ENCODE peak calls at places on chromosome 19, in six cellular contexts. One of them, this sample, is unnamed.
A peak's percentile ranks its signal among the peaks of the same experiment; 100 is the strongest.

GRCh38 chr19:38617283-38617763 is 430 bp downstream of the MAP4K1 start:
- DNase-seq in BJ: no peak
- DNase-seq in neuronal stem cell: no peak
- DNase-seq in MM.1S: peak; percentile 7
- DNase-seq in breast epithelium: no peak
- DNase-seq in uterus: no peak
- DNase-seq in this sample: no peak

GRCh38 chr19:1921326-1921725 is 16.1 kb downstream of the ADAT3 start:
- DNase-seq in BJ: no peak
- DNase-seq in neuronal stem cell: no peak
- DNase-seq in MM.1S: no peak
- DNase-seq in breast epithelium: no peak
- DNase-seq in uterus: peak; percentile 67
- DNase-seq in this sample: no peak

GRCh38 chr19:51687791-51688664 is 5.1 kb upstream of the SPACA6 start:
- DNase-seq in BJ: no peak
- DNase-seq in neuronal stem cell: no peak
- DNase-seq in MM.1S: no peak
- DNase-seq in breast epithelium: no peak
- DNase-seq in uterus: peak; percentile 68
- DNase-seq in this sample: no peak

GRCh38 chr19:18251587-18252369 is 22.5 kb downstream of the IQCN start:
- DNase-seq in BJ: no peak
- DNase-seq in neuronal stem cell: peak; percentile 75
- DNase-seq in MM.1S: peak; percentile 67
- DNase-seq in breast epithelium: peak; percentile 79
- DNase-seq in uterus: peak; percentile 77
- DNase-seq in this sample: peak; percentile 65

GRCh38 chr19:19595171-19595701 is 23.3 kb downstream of the PBX4 start:
- DNase-seq in BJ: no peak
- DNase-seq in neuronal stem cell: no peak
- DNase-seq in MM.1S: no peak
- DNase-seq in breast epithelium: no peak
- DNase-seq in uterus: no peak
- DNase-seq in this sample: no peak

GRCh38 chr19:44142014-44142523 is 715 bp downstream of the ZNF234 start:
- DNase-seq in BJ: no peak
- DNase-seq in neuronal stem cell: no peak
- DNase-seq in MM.1S: no peak
- DNase-seq in breast epithelium: no peak
- DNase-seq in uterus: no peak
- DNase-seq in this sample: no peak

GRCh38 chr19:1411255-1412191 is 4.1 kb downstream of the DAZAP1 start:
- DNase-seq in BJ: no peak
- DNase-seq in neuronal stem cell: no peak
- DNase-seq in MM.1S: no peak
- DNase-seq in breast epithelium: no peak
- DNase-seq in uterus: no peak
- DNase-seq in this sample: no peak

GRCh38 chr19:29528350-29528945 is 2.7 kb downstream of the VSTM2B start:
- DNase-seq in BJ: no peak
- DNase-seq in neuronal stem cell: peak; percentile 81
- DNase-seq in MM.1S: peak; percentile 54
- DNase-seq in breast epithelium: no peak
- DNase-seq in uterus: peak; percentile 59
- DNase-seq in this sample: no peak

GRCh38 chr19:41957838-41958366 is 1.2 kb downstream of the RABAC1 start:
- DNase-seq in BJ: peak; percentile 26
- DNase-seq in neuronal stem cell: peak; percentile 71
- DNase-seq in MM.1S: peak; percentile 83
- DNase-seq in breast epithelium: peak; percentile 71
- DNase-seq in uterus: peak; percentile 64
- DNase-seq in this sample: no peak

GRCh38 chr19:8468761-8469458 is 24.1 kb downstream of the HNRNPM start:
- DNase-seq in BJ: no peak
- DNase-seq in neuronal stem cell: no peak
- DNase-seq in MM.1S: no peak
- DNase-seq in breast epithelium: no peak
- DNase-seq in uterus: no peak
- DNase-seq in this sample: no peak
- H3K36me3 ChIP-seq in BJ: peaks cover 31% of the 10 kb centered on the region
- H3K36me3 ChIP-seq in neuronal stem cell: peaks cover 100% of the 10 kb centered on the region
- H3K36me3 ChIP-seq in MM.1S: peaks cover 44% of the 10 kb centered on the region
- H3K36me3 ChIP-seq in breast epithelium: peaks cover 14% of the 10 kb centered on the region
- H3K36me3 ChIP-seq in uterus: no peaks in the 10 kb centered on the region
- H3K36me3 ChIP-seq in this sample: peaks cover 99% of the 10 kb centered on the region

GRCh38 chr19:40023969-40024368 is 27.1 kb downstream of the ZNF546 start:
- DNase-seq in BJ: no peak
- DNase-seq in neuronal stem cell: no peak
- DNase-seq in MM.1S: no peak
- DNase-seq in breast epithelium: no peak
- DNase-seq in uterus: no peak
- DNase-seq in this sample: no peak

GRCh38 chr19:40025938-40026596 is 29.2 kb downstream of the ZNF546 start:
- DNase-seq in BJ: no peak
- DNase-seq in neuronal stem cell: no peak
- DNase-seq in MM.1S: no peak
- DNase-seq in breast epithelium: no peak
- DNase-seq in uterus: no peak
- DNase-seq in this sample: no peak

GRCh38 chr19:40026597-40026970 is 29.4 kb downstream of the ZNF780B start:
- DNase-seq in BJ: no peak
- DNase-seq in neuronal stem cell: no peak
- DNase-seq in MM.1S: no peak
- DNase-seq in breast epithelium: no peak
- DNase-seq in uterus: no peak
- DNase-seq in this sample: no peak
- H3K36me3 ChIP-seq in BJ: no peaks in the 10 kb centered on the region
- H3K36me3 ChIP-seq in neuronal stem cell: no peaks in the 10 kb centered on the region
- H3K36me3 ChIP-seq in MM.1S: no peaks in the 10 kb centered on the region
- H3K36me3 ChIP-seq in breast epithelium: no peaks in the 10 kb centered on the region
- H3K36me3 ChIP-seq in uterus: no peaks in the 10 kb centered on the region
- H3K36me3 ChIP-seq in this sample: no peaks in the 10 kb centered on the region

DNA sequence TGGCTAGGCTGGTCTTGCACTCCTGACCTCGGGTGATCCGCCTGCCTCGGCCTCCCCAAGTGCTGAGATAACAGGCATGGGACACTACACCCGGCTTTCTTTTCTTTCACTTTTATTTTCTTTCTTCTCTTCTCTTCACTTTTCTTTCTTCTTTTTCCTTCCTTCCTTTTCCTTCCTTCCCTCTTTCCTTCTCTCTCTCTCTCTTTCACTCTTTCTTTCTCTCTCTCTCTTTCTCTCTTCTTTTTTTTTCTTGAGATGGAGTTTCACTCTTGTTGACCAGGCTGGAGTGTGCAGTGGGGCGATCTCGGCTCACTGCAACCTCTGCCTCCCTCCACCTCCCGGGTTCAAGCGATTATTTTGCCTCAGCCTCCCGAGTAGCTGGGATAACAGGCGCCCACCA is 812 bp upstream of the ZNF493 start:
- DNase-seq in BJ: no peak
- DNase-seq in neuronal stem cell: no peak
- DNase-seq in MM.1S: no peak
- DNase-seq in breast epithelium: no peak
- DNase-seq in uterus: no peak
- DNase-seq in this sample: no peak
- H3K36me3 ChIP-seq in BJ: no peaks in the 10 kb centered on the region
- H3K36me3 ChIP-seq in neuronal stem cell: peaks cover 30% of the 10 kb centered on the region
- H3K36me3 ChIP-seq in MM.1S: no peaks in the 10 kb centered on the region
- H3K36me3 ChIP-seq in breast epithelium: no peaks in the 10 kb centered on the region
- H3K36me3 ChIP-seq in uterus: no peaks in the 10 kb centered on the region
- H3K36me3 ChIP-seq in this sample: no peaks in the 10 kb centered on the region

GRCh38 chr19:50416034-50416814 is 2.5 kb upstream of the SPIB start:
- DNase-seq in BJ: no peak
- DNase-seq in neuronal stem cell: no peak
- DNase-seq in MM.1S: no peak
- DNase-seq in breast epithelium: no peak
- DNase-seq in uterus: no peak
- DNase-seq in this sample: no peak

GRCh38 chr19:50417850-50418185 is 920 bp upstream of the SPIB start:
- DNase-seq in BJ: no peak
- DNase-seq in neuronal stem cell: no peak
- DNase-seq in MM.1S: no peak
- DNase-seq in breast epithelium: no peak
- DNase-seq in uterus: no peak
- DNase-seq in this sample: no peak

GRCh38 chr19:50418186-50419021 is at the start of gene SPIB:
- DNase-seq in BJ: no peak
- DNase-seq in neuronal stem cell: no peak
- DNase-seq in MM.1S: no peak
- DNase-seq in breast epithelium: no peak
- DNase-seq in uterus: no peak
- DNase-seq in this sample: no peak

GRCh38 chr19:50416815-50417137 is 2.0 kb upstream of the SPIB start:
- DNase-seq in BJ: no peak
- DNase-seq in neuronal stem cell: no peak
- DNase-seq in MM.1S: no peak
- DNase-seq in breast epithelium: no peak
- DNase-seq in uterus: no peak
- DNase-seq in this sample: no peak

DNA sequence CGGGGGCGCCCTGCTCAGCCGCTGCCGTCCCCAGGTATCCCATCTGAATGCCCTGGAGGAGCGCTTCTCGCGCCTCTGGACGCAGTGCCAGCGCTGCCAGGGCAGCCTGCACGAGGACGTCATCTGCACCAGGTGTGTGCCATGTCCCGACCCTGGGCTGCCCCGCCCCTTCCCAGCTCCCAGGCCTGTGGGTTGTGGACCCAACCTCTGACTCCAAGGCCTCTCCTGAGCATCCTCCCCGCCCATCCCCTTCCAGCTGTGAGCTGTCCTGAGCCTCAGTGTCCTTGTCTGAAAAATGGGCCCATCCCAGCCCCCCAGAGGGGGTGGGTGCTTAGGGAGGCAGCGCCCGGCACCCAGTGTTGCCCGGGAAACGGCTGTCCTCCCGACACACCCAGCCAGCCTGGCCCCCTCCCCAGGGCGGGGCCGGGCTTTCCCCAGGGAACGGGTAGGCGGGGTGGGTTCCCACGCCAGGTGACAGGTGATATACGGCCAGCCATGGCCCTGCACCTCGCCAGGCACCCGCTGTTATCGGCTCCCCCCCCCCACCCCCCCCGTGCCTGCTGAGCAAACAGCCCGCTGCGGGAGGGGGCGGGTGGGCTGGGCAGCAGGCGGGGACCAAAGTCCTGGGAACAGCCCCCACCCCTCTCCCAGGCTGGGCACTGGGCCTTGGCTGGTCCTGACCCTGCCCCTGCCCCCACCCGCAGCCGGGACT is 1.4 kb upstream of the SPIB start:
- DNase-seq in BJ: no peak
- DNase-seq in neuronal stem cell: no peak
- DNase-seq in MM.1S: no peak
- DNase-seq in breast epithelium: no peak
- DNase-seq in uterus: no peak
- DNase-seq in this sample: no peak
- H3K36me3 ChIP-seq in BJ: peaks cover 1% of the 10 kb centered on the region
- H3K36me3 ChIP-seq in neuronal stem cell: peaks cover 27% of the 10 kb centered on the region
- H3K36me3 ChIP-seq in MM.1S: no peaks in the 10 kb centered on the region
- H3K36me3 ChIP-seq in breast epithelium: no peaks in the 10 kb centered on the region
- H3K36me3 ChIP-seq in uterus: no peaks in the 10 kb centered on the region
- H3K36me3 ChIP-seq in this sample: no peaks in the 10 kb centered on the region

DNA sequence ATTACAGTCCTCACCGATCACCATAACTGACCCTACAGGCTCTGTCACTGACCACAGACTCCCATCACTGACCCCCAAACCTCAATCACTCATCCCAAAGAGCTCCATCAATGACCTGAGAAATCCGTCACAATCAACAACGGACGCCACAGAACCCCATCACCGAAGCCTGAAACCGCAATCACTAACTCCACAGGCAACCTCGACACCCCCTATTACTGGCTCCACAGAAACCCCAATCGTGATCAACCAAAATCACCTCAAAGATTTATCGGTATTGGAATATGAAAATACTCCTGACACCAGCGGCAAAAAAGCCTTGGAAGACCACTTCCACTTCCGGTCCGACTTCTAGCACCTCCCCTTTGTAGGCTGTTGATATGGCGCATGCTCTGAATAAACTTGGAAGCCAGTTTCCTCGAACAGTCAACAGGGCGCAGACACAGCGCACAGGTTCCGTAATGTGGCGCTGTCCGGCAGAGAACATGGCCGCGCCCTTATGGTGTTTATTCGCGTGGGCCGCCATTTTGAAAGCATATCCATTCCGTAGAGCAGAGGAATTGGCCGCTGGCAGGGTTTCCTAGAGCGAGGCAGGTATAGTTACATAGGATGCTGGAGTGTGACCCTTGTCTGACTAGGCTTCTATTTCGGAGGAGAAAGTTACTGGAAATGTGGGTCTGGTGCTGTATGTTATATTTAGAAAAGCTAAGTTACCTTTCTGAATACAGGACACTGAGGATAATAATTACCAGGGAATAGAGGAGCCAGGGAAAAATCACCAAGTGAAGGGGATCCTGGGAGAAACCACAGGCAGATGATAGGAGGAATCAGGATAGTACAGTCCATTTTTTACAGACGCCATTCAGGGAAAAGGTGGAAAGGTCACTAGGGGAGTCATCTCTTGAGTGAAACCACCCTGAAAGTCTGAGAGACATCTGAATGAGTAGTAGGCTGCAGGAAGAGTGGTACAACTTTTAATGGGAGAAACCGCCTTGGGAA is at the start of gene ZNF585A:
- DNase-seq in BJ: peak; percentile 88
- DNase-seq in neuronal stem cell: peak; percentile 86
- DNase-seq in MM.1S: peak; percentile 93
- DNase-seq in breast epithelium: peak; percentile 89
- DNase-seq in uterus: peak; percentile 93
- DNase-seq in this sample: peak; percentile 92
- H3K36me3 ChIP-seq in BJ: peaks cover 3% of the 10 kb centered on the region
- H3K36me3 ChIP-seq in neuronal stem cell: peaks cover 32% of the 10 kb centered on the region
- H3K36me3 ChIP-seq in MM.1S: no peaks in the 10 kb centered on the region
- H3K36me3 ChIP-seq in breast epithelium: peaks cover 7% of the 10 kb centered on the region
- H3K36me3 ChIP-seq in uterus: no peaks in the 10 kb centered on the region
- H3K36me3 ChIP-seq in this sample: peaks cover 15% of the 10 kb centered on the region

GRCh38 chr19:36573948-36574726 is 1.0 kb upstream of the ZNF529 start:
- DNase-seq in BJ: no peak
- DNase-seq in neuronal stem cell: no peak
- DNase-seq in MM.1S: no peak
- DNase-seq in breast epithelium: no peak
- DNase-seq in uterus: no peak
- DNase-seq in this sample: no peak
- H3K36me3 ChIP-seq in BJ: peaks cover 11% of the 10 kb centered on the region
- H3K36me3 ChIP-seq in neuronal stem cell: peaks cover 64% of the 10 kb centered on the region
- H3K36me3 ChIP-seq in MM.1S: no peaks in the 10 kb centered on the region
- H3K36me3 ChIP-seq in breast epithelium: peaks cover 2% of the 10 kb centered on the region
- H3K36me3 ChIP-seq in uterus: no peaks in the 10 kb centered on the region
- H3K36me3 ChIP-seq in this sample: no peaks in the 10 kb centered on the region

GRCh38 chr19:49860716-49861100 is 6.7 kb downstream of the PNKP start:
- DNase-seq in BJ: no peak
- DNase-seq in neuronal stem cell: no peak
- DNase-seq in MM.1S: no peak
- DNase-seq in breast epithelium: no peak
- DNase-seq in uterus: no peak
- DNase-seq in this sample: no peak
- H3K36me3 ChIP-seq in BJ: peaks cover 54% of the 10 kb centered on the region
- H3K36me3 ChIP-seq in neuronal stem cell: peaks cover 94% of the 10 kb centered on the region
- H3K36me3 ChIP-seq in MM.1S: peaks cover 7% of the 10 kb centered on the region
- H3K36me3 ChIP-seq in breast epithelium: peaks cover 3% of the 10 kb centered on the region
- H3K36me3 ChIP-seq in uterus: no peaks in the 10 kb centered on the region
- H3K36me3 ChIP-seq in this sample: peaks cover 88% of the 10 kb centered on the region

GRCh38 chr19:10166046-10166445 is 28.7 kb downstream of the DNMT1 start:
- DNase-seq in BJ: no peak
- DNase-seq in neuronal stem cell: no peak
- DNase-seq in MM.1S: no peak
- DNase-seq in breast epithelium: no peak
- DNase-seq in uterus: no peak
- DNase-seq in this sample: no peak
- H3K36me3 ChIP-seq in BJ: peaks cover 19% of the 10 kb centered on the region
- H3K36me3 ChIP-seq in neuronal stem cell: peaks cover 96% of the 10 kb centered on the region
- H3K36me3 ChIP-seq in MM.1S: peaks cover 11% of the 10 kb centered on the region
- H3K36me3 ChIP-seq in breast epithelium: no peaks in the 10 kb centered on the region
- H3K36me3 ChIP-seq in uterus: no peaks in the 10 kb centered on the region
- H3K36me3 ChIP-seq in this sample: peaks cover 89% of the 10 kb centered on the region